ENCODE peak calls at places on chromosome 17, in seven cellular contexts. I, M, X, J, Z, O and F are unnamed samples.

GRCh38 chr17:72560303-72561247 is 439.8 kb downstream of the SOX9 start:
- DNase-seq in I (peak), M (peak), X (peak), J (peak), Z (peak), O (no peak), F (peak)

GRCh38 chr17:79981661-79982101 is 54.0 kb downstream of the TBC1D16 start:
- DNase-seq in I (no peak), M (no peak), X (no peak), J (no peak), Z (no peak), O (peak), F (no peak)

GRCh38 chr17:21301593-21302550 is 17.4 kb downstream of the MAP2K3 start:
- DNase-seq in I (no peak), M (no peak), X (no peak), J (peak), Z (no peak), O (no peak), F (no peak)

GRCh38 chr17:59154335-59154720 is 658 bp downstream of the SKA2 start:
- DNase-seq in I (peak), M (peak), X (no peak), J (peak), Z (peak), O (peak), F (no peak)

GRCh38 chr17:77893144-77894044 is 65.1 kb upstream of the TNRC6C start:
- DNase-seq in I (no peak), M (no peak), X (no peak), J (no peak), Z (no peak), O (peak), F (no peak)

GRCh38 chr17:81000089-81000630 is 8.5 kb downstream of the CHMP6 start:
- DNase-seq in I (no peak), M (no peak), X (no peak), J (no peak), Z (no peak), O (no peak), F (no peak)

GRCh38 chr17:74334393-74335039 is 8.5 kb downstream of the KIF19 start:
- DNase-seq in I (no peak), M (no peak), X (no peak), J (no peak), Z (no peak), O (no peak), F (no peak)

GRCh38 chr17:78737332-78737731 is 44.7 kb downstream of the CYTH1 start:
- DNase-seq in I (no peak), M (no peak), X (no peak), J (peak), Z (no peak), O (no peak), F (peak)

GRCh38 chr17:63039342-63039741 is 73.3 kb downstream of the TANC2 start:
- DNase-seq in I (no peak), M (no peak), X (no peak), J (no peak), Z (no peak), O (no peak), F (no peak)

GRCh38 chr17:28018439-28019070 is 23.9 kb upstream of the NLK start:
- DNase-seq in I (no peak), M (no peak), X (no peak), J (peak), Z (no peak), O (no peak), F (no peak)

GRCh38 chr17:17043668-17044226 is 1.5 kb downstream of the MPRIP start:
- DNase-seq in I (no peak), M (no peak), X (no peak), J (peak), Z (no peak), O (no peak), F (peak)

GRCh38 chr17:48037036-48037881 is at the start of gene COPZ2:
- DNase-seq in I (no peak), M (peak), X (peak), J (peak), Z (no peak), O (peak), F (peak)

GRCh38 chr17:5437721-5438317 is 1.1 kb downstream of the C1QBP start:
- DNase-seq in I (no peak), M (peak), X (no peak), J (peak), Z (no peak), O (no peak), F (no peak)

GRCh38 chr17:68566145-68566738 is 34.9 kb downstream of the FAM20A start:
- DNase-seq in I (no peak), M (no peak), X (no peak), J (no peak), Z (no peak), O (no peak), F (no peak)

GRCh38 chr17:68087851-68088250 is 52.3 kb downstream of the KPNA2 start:
- DNase-seq in I (no peak), M (no peak), X (no peak), J (no peak), Z (no peak), O (no peak), F (no peak)

GRCh38 chr17:79951361-79952264 is 84.1 kb downstream of the TBC1D16 start:
- DNase-seq in I (no peak), M (no peak), X (peak), J (no peak), Z (no peak), O (peak), F (no peak)

GRCh38 chr17:81020767-81021497 is 14.0 kb upstream of the BAIAP2 start:
- DNase-seq in I (no peak), M (no peak), X (no peak), J (peak), Z (no peak), O (peak), F (no peak)

GRCh38 chr17:80256034-80256350 is 4.7 kb upstream of the RNF213 start:
- DNase-seq in I (no peak), M (no peak), X (no peak), J (no peak), Z (no peak), O (no peak), F (no peak)